ENCODE peak calls at places on chromosomes 1 and 21, in nine cellular contexts. One of them, this sample, is unnamed.
A peak's percentile ranks its signal among the peaks of the same experiment; 100 is the strongest.

GRCh38 chr1:84776639-84777038 is 86.4 kb upstream of the SSX2IP start:
- DNase-seq in tibial artery: no peak
- DNase-seq in GM20000: no peak
- DNase-seq in colonic mucosa: no peak
- DNase-seq in chondrocyte: no peak
- DNase-seq in neural progenitor cell: no peak
- DNase-seq in activated CD8-positive, alpha-beta T cell treated with anti-CD3 and anti-CD28 coated beads for 36 hours: no peak
- DNase-seq in heart right ventricle: no peak
- DNase-seq in A549: no peak
- DNase-seq in this sample: no peak

GRCh38 chr1:35029756-35030155 is 2.0 kb downstream of the ZMYM6 start:
- DNase-seq in tibial artery: no peak
- DNase-seq in GM20000: no peak
- DNase-seq in colonic mucosa: no peak
- DNase-seq in chondrocyte: no peak
- DNase-seq in neural progenitor cell: no peak
- DNase-seq in activated CD8-positive, alpha-beta T cell treated with anti-CD3 and anti-CD28 coated beads for 36 hours: no peak
- DNase-seq in heart right ventricle: no peak
- DNase-seq in A549: no peak
- DNase-seq in this sample: no peak

GRCh38 chr1:235688096-235688495 is 38.5 kb upstream of the GNG4 start:
- DNase-seq in tibial artery: no peak
- DNase-seq in GM20000: no peak
- DNase-seq in colonic mucosa: no peak
- DNase-seq in chondrocyte: no peak
- DNase-seq in neural progenitor cell: no peak
- DNase-seq in activated CD8-positive, alpha-beta T cell treated with anti-CD3 and anti-CD28 coated beads for 36 hours: no peak
- DNase-seq in heart right ventricle: no peak
- DNase-seq in A549: no peak
- DNase-seq in this sample: no peak

GRCh38 chr1:8419861-8420260 is 101.9 kb downstream of the SLC45A1 start:
- DNase-seq in tibial artery: no peak
- DNase-seq in GM20000: no peak
- DNase-seq in colonic mucosa: no peak
- DNase-seq in chondrocyte: no peak
- DNase-seq in neural progenitor cell: peak; percentile 53
- DNase-seq in activated CD8-positive, alpha-beta T cell treated with anti-CD3 and anti-CD28 coated beads for 36 hours: no peak
- DNase-seq in heart right ventricle: no peak
- DNase-seq in A549: no peak
- DNase-seq in this sample: no peak

GRCh38 chr1:159121526-159121925 is 45.0 kb upstream of the AIM2 start:
- DNase-seq in tibial artery: no peak
- DNase-seq in GM20000: no peak
- DNase-seq in colonic mucosa: no peak
- DNase-seq in chondrocyte: no peak
- DNase-seq in neural progenitor cell: no peak
- DNase-seq in activated CD8-positive, alpha-beta T cell treated with anti-CD3 and anti-CD28 coated beads for 36 hours: no peak
- DNase-seq in heart right ventricle: no peak
- DNase-seq in A549: no peak
- DNase-seq in this sample: no peak

GRCh38 chr1:166020229-166020628 is 146.6 kb downstream of the FAM78B start:
- DNase-seq in tibial artery: no peak
- DNase-seq in GM20000: no peak
- DNase-seq in colonic mucosa: no peak
- DNase-seq in chondrocyte: no peak
- DNase-seq in neural progenitor cell: no peak
- DNase-seq in activated CD8-positive, alpha-beta T cell treated with anti-CD3 and anti-CD28 coated beads for 36 hours: no peak
- DNase-seq in heart right ventricle: no peak
- DNase-seq in A549: no peak
- DNase-seq in this sample: no peak

GRCh38 chr1:92298573-92299476 is at the start of the genes GLMN and RPAP2:
- DNase-seq in tibial artery: peak; percentile 84
- DNase-seq in GM20000: peak; percentile 86
- DNase-seq in colonic mucosa: peak; percentile 82
- DNase-seq in chondrocyte: peak; percentile 92
- DNase-seq in neural progenitor cell: peak; percentile 96
- DNase-seq in activated CD8-positive, alpha-beta T cell treated with anti-CD3 and anti-CD28 coated beads for 36 hours: peak; percentile 75
- DNase-seq in heart right ventricle: peak; percentile 66
- DNase-seq in A549: peak; percentile 40
- DNase-seq in this sample: peak; percentile 62

GRCh38 chr21:16667395-16667794 is 845.4 kb upstream of the CXADR start:
- DNase-seq in tibial artery: no peak
- DNase-seq in GM20000: no peak
- DNase-seq in colonic mucosa: no peak
- DNase-seq in chondrocyte: no peak
- DNase-seq in neural progenitor cell: no peak
- DNase-seq in activated CD8-positive, alpha-beta T cell treated with anti-CD3 and anti-CD28 coated beads for 36 hours: no peak
- DNase-seq in heart right ventricle: no peak
- DNase-seq in A549: no peak
- DNase-seq in this sample: no peak

GRCh38 chr1:37465596-37466517 is 8.5 kb upstream of the ZC3H12A start:
- DNase-seq in tibial artery: no peak
- DNase-seq in GM20000: no peak
- DNase-seq in colonic mucosa: no peak
- DNase-seq in chondrocyte: no peak
- DNase-seq in neural progenitor cell: no peak
- DNase-seq in activated CD8-positive, alpha-beta T cell treated with anti-CD3 and anti-CD28 coated beads for 36 hours: no peak
- DNase-seq in heart right ventricle: no peak
- DNase-seq in A549: no peak
- DNase-seq in this sample: no peak

GRCh38 chr1:214427871-214428277 is 123.5 kb downstream of the PTPN14 start:
- DNase-seq in tibial artery: no peak
- DNase-seq in GM20000: peak; percentile 41
- DNase-seq in colonic mucosa: peak; percentile 18
- DNase-seq in chondrocyte: no peak
- DNase-seq in neural progenitor cell: no peak
- DNase-seq in activated CD8-positive, alpha-beta T cell treated with anti-CD3 and anti-CD28 coated beads for 36 hours: peak; percentile 90
- DNase-seq in heart right ventricle: no peak
- DNase-seq in A549: no peak
- DNase-seq in this sample: peak; percentile 54

GRCh38 chr1:198588845-198589244 is 48.4 kb upstream of the ATP6V1G3 start:
- DNase-seq in tibial artery: no peak
- DNase-seq in GM20000: no peak
- DNase-seq in colonic mucosa: no peak
- DNase-seq in chondrocyte: no peak
- DNase-seq in neural progenitor cell: no peak
- DNase-seq in activated CD8-positive, alpha-beta T cell treated with anti-CD3 and anti-CD28 coated beads for 36 hours: no peak
- DNase-seq in heart right ventricle: no peak
- DNase-seq in A549: no peak
- DNase-seq in this sample: no peak

GRCh38 chr1:203273206-203273868 is 32.0 kb upstream of the BTG2 start:
- DNase-seq in tibial artery: peak; percentile 96
- DNase-seq in GM20000: peak; percentile 74
- DNase-seq in colonic mucosa: peak; percentile 93
- DNase-seq in chondrocyte: no peak
- DNase-seq in neural progenitor cell: peak; percentile 91
- DNase-seq in activated CD8-positive, alpha-beta T cell treated with anti-CD3 and anti-CD28 coated beads for 36 hours: peak; percentile 94
- DNase-seq in heart right ventricle: peak; percentile 86
- DNase-seq in A549: peak; percentile 73
- DNase-seq in this sample: peak; percentile 91

DNA sequence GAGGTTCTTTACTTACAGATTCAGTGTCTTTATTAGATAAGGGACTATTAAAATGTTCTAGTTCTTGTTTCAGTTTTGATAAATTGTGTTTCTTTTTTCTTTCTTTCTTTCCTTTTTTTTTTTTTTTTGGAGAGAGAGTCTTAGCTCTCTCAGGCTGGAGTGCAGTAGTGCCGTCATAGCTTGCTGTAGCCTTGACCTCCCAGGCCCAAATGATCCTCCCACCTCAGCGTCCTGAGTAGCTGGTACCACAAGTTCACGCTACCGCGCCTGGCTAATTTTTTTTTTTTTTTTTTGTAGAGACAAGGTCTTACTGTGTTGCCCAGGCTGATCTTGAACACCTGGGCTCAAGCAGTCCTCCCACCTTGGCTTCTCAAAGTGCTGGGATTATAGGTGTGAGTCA is 76.6 kb downstream of the TMEM200B start:
- DNase-seq in tibial artery: no peak
- DNase-seq in GM20000: no peak
- DNase-seq in colonic mucosa: no peak
- DNase-seq in chondrocyte: no peak
- DNase-seq in neural progenitor cell: no peak
- DNase-seq in activated CD8-positive, alpha-beta T cell treated with anti-CD3 and anti-CD28 coated beads for 36 hours: no peak
- DNase-seq in heart right ventricle: no peak
- DNase-seq in A549: no peak
- DNase-seq in this sample: no peak
- TF ChIP-seq CTCF in tibial artery: no peak
- TF ChIP-seq CTCF in GM20000: no peak
- TF ChIP-seq CTCF in colonic mucosa: no peak
- TF ChIP-seq CTCF in chondrocyte: no peak
- TF ChIP-seq CTCF in neural progenitor cell: no peak
- TF ChIP-seq CTCF in activated CD8-positive, alpha-beta T cell treated with anti-CD3 and anti-CD28 coated beads for 36 hours: no peak
- TF ChIP-seq CTCF in heart right ventricle: no peak
- TF ChIP-seq CTCF in A549: no peak
- TF ChIP-seq CTCF in this sample: no peak

GRCh38 chr1:113872219-113872934 is 865 bp upstream of the PTPN22 start:
- DNase-seq in tibial artery: no peak
- DNase-seq in GM20000: no peak
- DNase-seq in colonic mucosa: no peak
- DNase-seq in chondrocyte: no peak
- DNase-seq in neural progenitor cell: no peak
- DNase-seq in activated CD8-positive, alpha-beta T cell treated with anti-CD3 and anti-CD28 coated beads for 36 hours: peak; percentile 47
- DNase-seq in heart right ventricle: no peak
- DNase-seq in A549: no peak
- DNase-seq in this sample: peak; percentile 53

GRCh38 chr1:113871597-113872113 is at the start of gene PTPN22:
- DNase-seq in tibial artery: no peak
- DNase-seq in GM20000: peak; percentile 67
- DNase-seq in colonic mucosa: peak; percentile 47
- DNase-seq in chondrocyte: no peak
- DNase-seq in neural progenitor cell: no peak
- DNase-seq in activated CD8-positive, alpha-beta T cell treated with anti-CD3 and anti-CD28 coated beads for 36 hours: peak; percentile 91
- DNase-seq in heart right ventricle: peak; percentile 11
- DNase-seq in A549: no peak
- DNase-seq in this sample: peak; percentile 88

GRCh38 chr1:113875714-113876113 is 4.2 kb upstream of the PTPN22 start:
- DNase-seq in tibial artery: no peak
- DNase-seq in GM20000: no peak
- DNase-seq in colonic mucosa: no peak
- DNase-seq in chondrocyte: no peak
- DNase-seq in neural progenitor cell: no peak
- DNase-seq in activated CD8-positive, alpha-beta T cell treated with anti-CD3 and anti-CD28 coated beads for 36 hours: no peak
- DNase-seq in heart right ventricle: no peak
- DNase-seq in A549: no peak
- DNase-seq in this sample: no peak

GRCh38 chr1:113876181-113876580 is 4.7 kb upstream of the PTPN22 start:
- DNase-seq in tibial artery: no peak
- DNase-seq in GM20000: no peak
- DNase-seq in colonic mucosa: no peak
- DNase-seq in chondrocyte: no peak
- DNase-seq in neural progenitor cell: no peak
- DNase-seq in activated CD8-positive, alpha-beta T cell treated with anti-CD3 and anti-CD28 coated beads for 36 hours: no peak
- DNase-seq in heart right ventricle: no peak
- DNase-seq in A549: no peak
- DNase-seq in this sample: no peak

GRCh38 chr1:113874017-113874879 is 2.7 kb upstream of the PTPN22 start:
- DNase-seq in tibial artery: no peak
- DNase-seq in GM20000: no peak
- DNase-seq in colonic mucosa: peak; percentile 50
- DNase-seq in chondrocyte: no peak
- DNase-seq in neural progenitor cell: peak; percentile 9
- DNase-seq in activated CD8-positive, alpha-beta T cell treated with anti-CD3 and anti-CD28 coated beads for 36 hours: peak; percentile 53
- DNase-seq in heart right ventricle: no peak
- DNase-seq in A549: no peak
- DNase-seq in this sample: no peak
- TF ChIP-seq CTCF in tibial artery: no peak
- TF ChIP-seq CTCF in GM20000: peak; percentile 51
- TF ChIP-seq CTCF in colonic mucosa: peak; percentile 19
- TF ChIP-seq CTCF in chondrocyte: peak; percentile 18
- TF ChIP-seq CTCF in neural progenitor cell: peak; percentile 35
- TF ChIP-seq CTCF in activated CD8-positive, alpha-beta T cell treated with anti-CD3 and anti-CD28 coated beads for 36 hours: no peak
- TF ChIP-seq CTCF in heart right ventricle: no peak
- TF ChIP-seq CTCF in A549: no peak
- TF ChIP-seq CTCF in this sample: no peak

DNA sequence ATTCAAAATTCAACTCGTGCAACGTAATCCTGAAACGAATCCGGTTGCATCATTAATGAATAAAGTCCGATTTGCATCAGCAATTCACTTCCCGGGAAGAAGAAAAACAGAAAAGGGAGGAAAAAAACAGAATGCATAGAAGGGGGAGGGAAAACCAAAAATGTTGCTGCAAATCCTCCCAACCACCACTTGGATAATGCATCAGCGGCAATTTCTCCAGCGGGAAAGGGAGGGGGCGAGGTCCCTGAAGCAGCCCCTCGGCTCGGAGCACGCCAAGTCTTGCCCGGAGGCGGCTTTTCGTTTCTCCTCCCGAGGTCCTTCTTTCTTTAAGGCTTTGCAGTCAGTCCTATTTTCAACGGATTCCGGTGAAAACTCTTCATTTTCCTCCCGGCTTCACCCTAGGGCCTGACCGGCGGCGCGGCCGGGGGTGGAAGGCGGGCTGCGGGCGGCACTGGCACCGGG is 720 bp downstream of the CDC42BPA start:
- DNase-seq in tibial artery: peak; percentile 71
- DNase-seq in GM20000: peak; percentile 41
- DNase-seq in colonic mucosa: peak; percentile 65
- DNase-seq in chondrocyte: no peak
- DNase-seq in neural progenitor cell: peak; percentile 80
- DNase-seq in activated CD8-positive, alpha-beta T cell treated with anti-CD3 and anti-CD28 coated beads for 36 hours: peak; percentile 3
- DNase-seq in heart right ventricle: peak; percentile 39
- DNase-seq in A549: peak; percentile 62
- DNase-seq in this sample: no peak
- TF ChIP-seq CTCF in tibial artery: peak; percentile 33
- TF ChIP-seq CTCF in GM20000: no peak
- TF ChIP-seq CTCF in colonic mucosa: no peak
- TF ChIP-seq CTCF in chondrocyte: peak; percentile 62
- TF ChIP-seq CTCF in neural progenitor cell: peak; percentile 32
- TF ChIP-seq CTCF in activated CD8-positive, alpha-beta T cell treated with anti-CD3 and anti-CD28 coated beads for 36 hours: no peak
- TF ChIP-seq CTCF in heart right ventricle: peak; percentile 6
- TF ChIP-seq CTCF in A549: no peak
- TF ChIP-seq CTCF in this sample: no peak

GRCh38 chr1:201146626-201147390 is 7.5 kb downstream of the TMEM9 start:
- DNase-seq in tibial artery: peak; percentile 51
- DNase-seq in GM20000: no peak
- DNase-seq in colonic mucosa: no peak
- DNase-seq in chondrocyte: peak; percentile 71
- DNase-seq in neural progenitor cell: no peak
- DNase-seq in activated CD8-positive, alpha-beta T cell treated with anti-CD3 and anti-CD28 coated beads for 36 hours: no peak
- DNase-seq in heart right ventricle: no peak
- DNase-seq in A549: no peak
- DNase-seq in this sample: peak; percentile 24

GRCh38 chr1:201145132-201145531 is 9.1 kb downstream of the TMEM9 start:
- DNase-seq in tibial artery: peak; percentile 17
- DNase-seq in GM20000: no peak
- DNase-seq in colonic mucosa: no peak
- DNase-seq in chondrocyte: peak; percentile 52
- DNase-seq in neural progenitor cell: no peak
- DNase-seq in activated CD8-positive, alpha-beta T cell treated with anti-CD3 and anti-CD28 coated beads for 36 hours: no peak
- DNase-seq in heart right ventricle: no peak
- DNase-seq in A549: no peak
- DNase-seq in this sample: peak; percentile 21

GRCh38 chr1:201147396-201148015 is 6.8 kb downstream of the TMEM9 start:
- DNase-seq in tibial artery: peak; percentile 32
- DNase-seq in GM20000: no peak
- DNase-seq in colonic mucosa: no peak
- DNase-seq in chondrocyte: peak; percentile 62
- DNase-seq in neural progenitor cell: no peak
- DNase-seq in activated CD8-positive, alpha-beta T cell treated with anti-CD3 and anti-CD28 coated beads for 36 hours: no peak
- DNase-seq in heart right ventricle: no peak
- DNase-seq in A549: no peak
- DNase-seq in this sample: peak; percentile 34

GRCh38 chr1:201145816-201146215 is 8.5 kb downstream of the TMEM9 start:
- DNase-seq in tibial artery: no peak
- DNase-seq in GM20000: no peak
- DNase-seq in colonic mucosa: no peak
- DNase-seq in chondrocyte: peak; percentile 46
- DNase-seq in neural progenitor cell: no peak
- DNase-seq in activated CD8-positive, alpha-beta T cell treated with anti-CD3 and anti-CD28 coated beads for 36 hours: no peak
- DNase-seq in heart right ventricle: no peak
- DNase-seq in A549: no peak
- DNase-seq in this sample: peak; percentile 6

GRCh38 chr1:201149400-201149799 is 4.9 kb downstream of the TMEM9 start:
- DNase-seq in tibial artery: no peak
- DNase-seq in GM20000: peak; percentile 56
- DNase-seq in colonic mucosa: no peak
- DNase-seq in chondrocyte: no peak
- DNase-seq in neural progenitor cell: peak; percentile 47
- DNase-seq in activated CD8-positive, alpha-beta T cell treated with anti-CD3 and anti-CD28 coated beads for 36 hours: peak; percentile 17
- DNase-seq in heart right ventricle: no peak
- DNase-seq in A549: peak; percentile 85
- DNase-seq in this sample: peak; percentile 9
- TF ChIP-seq CTCF in tibial artery: no peak
- TF ChIP-seq CTCF in GM20000: no peak
- TF ChIP-seq CTCF in colonic mucosa: peak; percentile 49
- TF ChIP-seq CTCF in chondrocyte: peak; percentile 74
- TF ChIP-seq CTCF in neural progenitor cell: peak; percentile 55
- TF ChIP-seq CTCF in activated CD8-positive, alpha-beta T cell treated with anti-CD3 and anti-CD28 coated beads for 36 hours: peak; percentile 51
- TF ChIP-seq CTCF in heart right ventricle: peak; percentile 24
- TF ChIP-seq CTCF in A549: peak; percentile 78
- TF ChIP-seq CTCF in this sample: no peak